ENCODE peak calls at places on chromosome 14, in ten cellular contexts. Q is astrocyte of the cerebellum, Y is GM20000, X is mammary epithelial cell, Z is esophagus squamous epithelium, E is tibial artery, F is Peyer's patch, I is body of pancreas, O is nephron progenitor cell, R is Calu3. B is an unnamed sample.

GRCh38 chr14:98955741-98956070 is 316.3 kb downstream of the BCL11B start:
- DNase-seq in Q (no peak), Y (no peak), X (no peak), Z (no peak), E (no peak), F (no peak), I (no peak), O (no peak), R (no peak), B (no peak)

GRCh38 chr14:83300454-83301064 is 1766.9 kb upstream of the SEL1L start:
- DNase-seq in Q (peak), Y (peak), X (peak), Z (no peak), E (no peak), F (no peak), I (no peak), O (no peak), R (no peak), B (no peak)

GRCh38 chr14:93857081-93857480 is 68.8 kb upstream of the PRIMA1 start:
- DNase-seq in Q (no peak), Y (no peak), X (no peak), Z (no peak), E (no peak), F (no peak), I (no peak), O (no peak), R (no peak), B (no peak)

GRCh38 chr14:50821471-50822464 is 9.2 kb downstream of the NIN start:
- DNase-seq in Q (no peak), Y (peak), X (peak), Z (no peak), E (no peak), F (peak), I (no peak), O (no peak), R (no peak), B (peak)

GRCh38 chr14:25607095-25607657 is 557.2 kb upstream of the STXBP6 start:
- DNase-seq in Q (no peak), Y (no peak), X (no peak), Z (no peak), E (no peak), F (no peak), I (no peak), O (no peak), R (no peak), B (no peak)

GRCh38 chr14:58898655-58899316 is 261.0 kb downstream of the DACT1 start:
- DNase-seq in Q (peak), Y (no peak), X (peak), Z (no peak), E (no peak), F (no peak), I (no peak), O (no peak), R (no peak), B (no peak)

GRCh38 chr14:104696671-104697316 is 7.4 kb downstream of the INF2 start:
- DNase-seq in Q (no peak), Y (no peak), X (no peak), Z (no peak), E (no peak), F (no peak), I (no peak), O (no peak), R (no peak), B (no peak)

GRCh38 chr14:20652996-20653975 is 11.8 kb upstream of the OR6S1 start:
- DNase-seq in Q (no peak), Y (no peak), X (peak), Z (no peak), E (no peak), F (no peak), I (peak), O (peak), R (peak), B (no peak)

GRCh38 chr14:64761441-64762043 is 57.3 kb downstream of the PLEKHG3 start:
- DNase-seq in Q (no peak), Y (no peak), X (no peak), Z (no peak), E (no peak), F (no peak), I (no peak), O (no peak), R (peak), B (no peak)
- TF ChIP-seq CTCF in Q (peak), Y (no peak), X (peak), Z (no peak), E (peak), F (peak), I (peak), O (no peak), R (no peak), B (no peak)

GRCh38 chr14:74913986-74914573 is 9.0 kb downstream of the RPS6KL1 start:
- DNase-seq in Q (peak), Y (peak), X (peak), Z (no peak), E (peak), F (no peak), I (peak), O (peak), R (peak), B (no peak)
- TF ChIP-seq CTCF in Q (peak), Y (peak), X (peak), Z (peak), E (peak), F (peak), I (peak), O (peak), R (peak), B (peak)

DNA sequence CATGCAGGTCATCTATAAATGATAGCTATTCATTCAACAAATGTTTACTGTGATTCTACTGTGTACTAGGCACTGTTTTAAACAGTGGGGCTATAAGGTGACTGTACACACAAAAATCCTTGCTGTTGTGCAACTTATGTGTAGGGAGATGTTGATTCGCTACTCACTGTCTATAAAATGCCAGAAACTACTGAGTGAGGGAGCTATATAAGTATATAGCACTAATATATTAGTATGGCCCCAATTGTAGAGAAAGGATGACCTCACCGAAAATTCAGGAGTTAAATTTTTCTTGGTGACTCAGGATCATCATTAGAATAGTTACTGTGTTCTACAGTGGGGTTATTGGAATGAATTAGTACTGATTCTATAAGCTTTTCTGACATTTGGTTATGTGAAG is 117.4 kb downstream of the TGFB3 start:
- DNase-seq in Q (no peak), Y (no peak), X (peak), Z (no peak), E (no peak), F (no peak), I (no peak), O (no peak), R (no peak), B (no peak)
- TF ChIP-seq CTCF in Q (no peak), Y (no peak), X (no peak), Z (no peak), E (no peak), F (no peak), I (no peak), O (no peak), R (no peak), B (no peak)

DNA sequence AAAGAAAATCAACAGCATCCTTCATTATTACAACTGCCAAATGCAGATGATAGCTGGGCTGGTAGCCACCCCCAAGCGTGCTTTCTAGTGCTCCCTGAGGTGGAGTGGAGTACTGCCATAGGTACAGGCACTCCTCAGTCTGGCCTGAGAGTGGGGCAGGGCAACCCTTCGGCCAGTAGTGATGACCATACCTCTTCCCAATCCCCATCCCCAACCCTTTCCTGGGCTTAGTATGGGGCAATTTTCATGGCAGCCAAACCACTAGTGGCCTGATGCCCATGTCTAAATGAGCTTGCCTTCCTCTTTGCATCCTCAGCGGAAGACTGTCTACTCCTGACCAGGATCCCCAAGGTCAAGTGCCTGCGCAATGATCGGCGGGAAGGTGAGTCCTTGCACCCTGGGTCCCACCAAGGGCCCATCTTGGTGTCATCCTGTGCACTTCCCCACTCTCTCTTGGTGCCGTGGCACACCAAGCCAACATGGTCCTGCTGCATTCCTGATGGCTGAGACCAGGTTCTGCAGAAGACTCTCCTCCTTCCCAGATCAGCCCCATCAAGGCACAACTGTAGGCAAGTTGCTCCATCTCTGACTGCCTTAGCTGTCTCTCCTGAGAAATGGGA is 65.8 kb downstream of the GALNT16 start:
- DNase-seq in Q (no peak), Y (no peak), X (no peak), Z (no peak), E (peak), F (no peak), I (peak), O (no peak), R (no peak), B (no peak)
- TF ChIP-seq CTCF in Q (peak), Y (no peak), X (no peak), Z (no peak), E (no peak), F (no peak), I (no peak), O (no peak), R (no peak), B (no peak)

GRCh38 chr14:55470025-55470424 is 29.6 kb upstream of the TBPL2 start:
- DNase-seq in Q (no peak), Y (no peak), X (no peak), Z (no peak), E (no peak), F (no peak), I (no peak), O (no peak), R (no peak), B (no peak)

GRCh38 chr14:55467307-55467706 is 26.9 kb upstream of the TBPL2 start:
- DNase-seq in Q (no peak), Y (no peak), X (no peak), Z (no peak), E (no peak), F (no peak), I (no peak), O (no peak), R (no peak), B (no peak)
- TF ChIP-seq CTCF in Q (no peak), Y (no peak), X (no peak), Z (no peak), E (no peak), F (no peak), I (no peak), O (no peak), R (no peak), B (no peak)

DNA sequence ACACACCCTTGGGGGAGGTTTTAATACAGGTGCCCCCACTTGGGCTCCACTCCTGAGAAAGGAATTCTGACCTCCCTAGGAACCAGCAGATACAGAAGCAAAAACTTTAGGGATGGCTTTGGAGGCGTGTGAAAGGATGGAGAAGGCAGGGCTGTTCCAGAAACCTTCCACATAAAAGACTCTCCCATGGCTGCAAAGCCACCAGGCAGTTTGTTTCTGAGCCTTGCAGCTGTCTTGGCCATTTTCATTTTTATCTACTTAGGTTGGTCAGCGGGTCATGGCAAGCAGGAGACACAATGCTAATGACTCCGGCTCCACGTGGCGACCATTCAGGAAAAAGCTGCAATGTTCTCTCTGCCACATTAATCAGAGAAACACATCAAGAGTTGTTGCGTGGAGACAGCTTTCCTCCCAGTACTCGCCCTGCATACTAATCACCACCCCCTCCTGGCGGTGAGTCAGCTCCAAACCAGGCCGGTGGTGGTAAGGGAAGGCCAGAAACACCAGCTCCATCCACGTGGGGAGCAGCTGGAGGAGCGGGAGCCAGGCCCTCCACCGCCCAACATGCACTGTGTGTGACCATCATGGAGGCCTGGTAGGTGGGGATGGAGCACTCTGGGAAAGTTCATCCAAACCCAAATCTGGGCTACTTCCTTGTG is 30.9 kb upstream of the IRF2BPL start:
- DNase-seq in Q (peak), Y (no peak), X (peak), Z (no peak), E (no peak), F (no peak), I (no peak), O (no peak), R (peak), B (peak)
- TF ChIP-seq CTCF in Q (peak), Y (peak), X (no peak), Z (no peak), E (no peak), F (peak), I (no peak), O (no peak), R (peak), B (no peak)